ENCODE peak calls at places on chromosomes 6 and 20, in ten cellular contexts. N, H, E, C, W, Q, K, I, U and J are unnamed samples.

GRCh38 chr6:160177220-160177619 is 55.6 kb downstream of the SLC22A1 start:
- DNase-seq in W (no peak), H (no peak), E (no peak), K (no peak), U (no peak), I (no peak), C (no peak), Q (no peak), N (no peak), J (no peak)

GRCh38 chr6:20024316-20024673 is 187.1 kb downstream of the ID4 start:
- DNase-seq in N (no peak), H (no peak), I (no peak), W (no peak), Q (no peak), U (no peak), K (no peak), E (no peak), C (no peak), J (no peak)

GRCh38 chr6:6547111-6547879 is 41.2 kb upstream of the LY86 start:
- DNase-seq in Q (peak; percentile 91), K (peak; percentile 94), C (peak; percentile 90), H (peak; percentile 86), E (peak; percentile 75), W (peak; percentile 78), U (peak; percentile 39), N (peak; percentile 89), I (peak; percentile 47), J (peak; percentile 94)

GRCh38 chr6:166005401-166005845 is 162.2 kb downstream of the TBXT start:
- DNase-seq in E (peak; percentile 62), H (peak; percentile 70), I (no peak), W (no peak), N (no peak), Q (no peak), U (no peak), C (peak; percentile 63), K (no peak), J (peak; percentile 75)

GRCh38 chr6:150813993-150814359 is 51.5 kb upstream of the MTHFD1L start:
- DNase-seq in U (peak; percentile 92), E (peak; percentile 43), W (no peak), Q (no peak), I (no peak), N (no peak), K (no peak), H (no peak), C (no peak), J (no peak)

GRCh38 chr6:36392621-36393020 is 5.2 kb upstream of the ETV7 start:
- DNase-seq in W (no peak), K (no peak), C (no peak), Q (no peak), I (no peak), H (no peak), E (no peak), N (no peak), U (no peak), J (no peak)

GRCh38 chr6:34152806-34153565 is 7.1 kb upstream of the GRM4 start:
- DNase-seq in K (peak; percentile 37), W (no peak), E (no peak), U (no peak), Q (peak; percentile 38), I (no peak), N (no peak), H (no peak), C (peak; percentile 42), J (no peak)

GRCh38 chr20:33649201-33649631 is 12.9 kb upstream of the C20orf144 start:
- DNase-seq in Q (no peak), E (no peak), H (peak; percentile 68), K (peak; percentile 68), U (no peak), N (peak; percentile 68), C (peak; percentile 86), I (no peak), W (peak; percentile 58), J (peak; percentile 79)

GRCh38 chr6:54847799-54848597 is 1.4 kb downstream of the FAM83B start:
- DNase-seq in H (no peak), I (peak; percentile 11), W (no peak), U (peak; percentile 32), E (peak; percentile 74), K (peak; percentile 22), C (no peak), N (no peak), Q (no peak), J (no peak)

GRCh38 chr6:54850061-54850460 is 3.5 kb downstream of the FAM83B start:
- DNase-seq in K (no peak), C (no peak), N (no peak), W (no peak), E (no peak), U (no peak), H (no peak), Q (no peak), I (no peak), J (no peak)

GRCh38 chr6:54846243-54846856 is at the start of gene FAM83B:
- DNase-seq in Q (peak; percentile 70), N (peak; percentile 36), K (no peak), H (no peak), U (peak; percentile 61), E (no peak), W (peak; percentile 5), C (peak; percentile 57), I (no peak), J (no peak)

GRCh38 chr6:54846857-54847721 is 518 bp downstream of the FAM83B start:
- DNase-seq in N (no peak), U (no peak), W (no peak), Q (no peak), K (no peak), H (no peak), C (no peak), E (no peak), I (no peak), J (no peak)
- H3K4me3 ChIP-seq in N (peak overlapping the region; percentile 29), U (peak overlapping the region; percentile 77), W (no peak overlapping the region), Q (peak overlapping the region; percentile 33), K (no peak overlapping the region), H (peak overlapping the region; percentile 69), C (peak overlapping the region; percentile 70), E (peak overlapping the region; percentile 52), I (peak overlapping the region; percentile 70), J (peak overlapping the region; percentile 71)

GRCh38 chr20:63035284-63036185 is 28.8 kb upstream of the BHLHE23 start:
- DNase-seq in C (peak; percentile 35), W (peak; percentile 6), I (no peak), H (peak; percentile 6), N (no peak), E (no peak), U (no peak), K (peak; percentile 73), Q (no peak), J (no peak)

GRCh38 chr20:63031251-63032014 is 24.7 kb upstream of the BHLHE23 start:
- DNase-seq in H (peak; percentile 9), K (peak; percentile 56), C (peak; percentile 41), N (no peak), I (no peak), W (no peak), E (no peak), U (no peak), Q (no peak), J (no peak)

GRCh38 chr20:63033635-63034510 is 27.1 kb upstream of the BHLHE23 start:
- DNase-seq in C (peak; percentile 21), I (no peak), N (no peak), K (peak; percentile 47), W (no peak), Q (no peak), E (no peak), H (peak; percentile 1), U (no peak), J (no peak)

GRCh38 chr20:63032026-63032800 is 25.4 kb upstream of the BHLHE23 start:
- DNase-seq in U (no peak), H (peak; percentile 8), I (no peak), E (no peak), C (peak; percentile 30), N (no peak), W (no peak), Q (no peak), K (peak; percentile 47), J (no peak)

DNA sequence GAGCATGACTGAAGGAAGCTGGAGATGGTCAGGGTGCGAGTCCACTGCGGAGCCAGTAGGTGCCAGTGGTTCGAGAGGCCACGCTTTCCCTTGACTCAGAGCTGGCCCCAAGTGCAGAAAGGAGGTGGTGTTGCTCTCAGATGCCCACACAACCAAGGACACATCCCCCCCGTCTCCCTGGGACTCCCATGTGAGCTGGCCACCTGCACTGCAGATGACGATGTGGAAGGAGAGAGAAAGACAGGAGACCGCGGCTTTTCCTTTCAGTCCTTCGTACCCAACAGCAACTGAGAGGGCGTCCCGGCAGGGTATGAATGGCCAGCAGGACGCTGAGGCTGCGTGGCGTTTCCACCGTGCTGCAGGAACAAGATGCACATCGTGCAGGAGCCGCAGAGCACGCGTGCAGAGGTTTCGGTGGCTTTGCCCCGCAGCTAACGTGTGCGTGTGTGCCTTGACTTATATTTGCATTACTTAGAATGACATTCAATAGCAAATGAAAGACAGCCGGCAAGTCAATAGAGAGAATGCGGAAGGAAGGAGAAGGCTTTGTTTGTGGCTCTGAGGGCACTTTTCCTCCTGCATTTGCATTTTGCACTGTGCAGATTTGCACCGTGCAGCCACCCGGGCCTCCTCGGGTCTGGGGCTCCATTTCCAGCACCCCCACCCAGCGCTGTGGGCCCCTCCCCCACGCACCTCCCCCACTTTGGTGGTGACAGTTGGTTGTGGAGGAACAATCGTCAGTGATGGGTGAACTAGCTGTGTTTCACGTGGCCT is 26.3 kb upstream of the BHLHE23 start:
- DNase-seq in Q (no peak), E (no peak), K (peak; percentile 74), I (no peak), C (peak; percentile 40), W (no peak), H (peak; percentile 9), U (no peak), N (no peak), J (no peak)
- TF ChIP-seq CTCF in Q (no peak), E (no peak), K (no peak), I (no peak), C (no peak), W (no peak), H (no peak), U (no peak), N (no peak), J (no peak)

GRCh38 chr6:67000121-67000520 is 1293.1 kb upstream of the EYS start:
- DNase-seq in I (no peak), C (no peak), N (no peak), E (no peak), U (no peak), K (no peak), Q (no peak), H (no peak), W (no peak), J (no peak)

GRCh38 chr6:67009818-67010217 is 1302.8 kb upstream of the EYS start:
- DNase-seq in W (no peak), K (no peak), C (no peak), N (no peak), E (no peak), U (no peak), I (no peak), Q (no peak), H (no peak), J (no peak)

DNA sequence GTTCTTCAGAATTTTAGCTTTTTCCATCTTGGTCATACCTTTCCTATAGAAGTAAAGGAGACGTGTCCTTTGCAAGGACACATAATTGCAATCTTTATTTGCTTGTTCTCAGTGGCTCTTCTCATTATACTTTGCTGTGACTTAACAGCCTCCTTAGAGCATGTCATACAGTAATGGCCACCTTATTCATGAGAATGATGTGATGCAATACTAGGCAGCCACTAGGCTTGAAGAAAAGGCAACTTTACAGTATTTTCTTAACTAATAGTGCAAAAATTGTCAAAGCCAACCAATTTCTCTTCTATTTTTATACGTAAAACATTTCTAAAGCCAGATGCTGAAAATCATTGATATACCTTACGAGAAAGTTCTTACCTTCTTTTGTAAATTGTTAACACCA is 1296.8 kb upstream of the EYS start:
- DNase-seq in K (no peak), Q (no peak), U (no peak), W (no peak), H (no peak), I (no peak), C (no peak), N (no peak), E (no peak), J (no peak)
- H3K9me3 ChIP-seq in K (no peaks in the 10 kb centered on the region), Q (no peaks in the 10 kb centered on the region), U (peaks cover 20% of the 10 kb centered on the region), W (no peaks in the 10 kb centered on the region), H (peaks cover 15% of the 10 kb centered on the region), I (no peaks in the 10 kb centered on the region), C (no peaks in the 10 kb centered on the region), N (no peaks in the 10 kb centered on the region), E (no peaks in the 10 kb centered on the region), J (no peaks in the 10 kb centered on the region)

GRCh38 chr6:79570802-79571367 is 33.7 kb upstream of the LCA5 start:
- DNase-seq in C (no peak), I (no peak), N (no peak), K (no peak), W (no peak), U (no peak), E (peak; percentile 48), H (no peak), Q (no peak), J (no peak)
- H3K4me3 ChIP-seq in C (peak overlapping the region; percentile 46), I (no peak overlapping the region), N (no peak overlapping the region), K (no peak overlapping the region), W (peak overlapping the region; percentile 39), U (no peak overlapping the region), E (no peak overlapping the region), H (peak overlapping the region; percentile 52), Q (peak overlapping the region; percentile 21), J (peak overlapping the region; percentile 32)